ENCODE peak calls at places on chromosomes 1 and 21, in four cellular contexts. S, X, Z and U are unnamed samples.

GRCh38 chr1:100502052-100502792 is 35.7 kb upstream of the GPR88 start:
- DNase-seq in S (no peak), X (peak; percentile 32), Z (no peak), U (no peak)

GRCh38 chr1:70286453-70286852 is 65.3 kb downstream of the SRSF11 start:
- DNase-seq in S (no peak), X (no peak), Z (no peak), U (no peak)

GRCh38 chr21:31711745-31712144 is 20.2 kb downstream of the SCAF4 start:
- DNase-seq in S (no peak), X (no peak), Z (no peak), U (no peak)

GRCh38 chr1:22282281-22282970 is 139.5 kb upstream of the WNT4 start:
- DNase-seq in S (no peak), X (peak; percentile 50), Z (peak; percentile 17), U (peak; percentile 58)

GRCh38 chr1:212920895-212921294 is 29.4 kb upstream of the VASH2 start:
- DNase-seq in S (no peak), X (no peak), Z (no peak), U (no peak)

GRCh38 chr1:3651011-3651938 is 1.0 kb upstream of the TP73 start:
- DNase-seq in S (no peak), X (peak; percentile 7), Z (no peak), U (no peak)

GRCh38 chr1:155051342-155051776 is 243 bp downstream of the ADAM15 start:
- DNase-seq in S (no peak), X (no peak), Z (no peak), U (no peak)

GRCh38 chr1:10113501-10113900 is 80.7 kb downstream of the UBE4B start:
- DNase-seq in S (no peak), X (no peak), Z (no peak), U (no peak)

GRCh38 chr21:36511484-36512227 is 31.7 kb upstream of the CLDN14 start:
- DNase-seq in S (peak; percentile 75), X (peak; percentile 11), Z (no peak), U (no peak)

GRCh38 chr1:207069059-207069458 is 16.0 kb downstream of the PFKFB2 start:
- DNase-seq in S (no peak), X (no peak), Z (no peak), U (no peak)

GRCh38 chr1:90850181-90850924 is 133.3 kb upstream of the BARHL2 start:
- DNase-seq in S (no peak), X (peak; percentile 51), Z (no peak), U (no peak)

GRCh38 chr1:172146149-172146850 is 274.2 kb upstream of the C1orf105 start:
- DNase-seq in S (no peak), X (no peak), Z (no peak), U (no peak)

GRCh38 chr1:233982827-233983518 is 78.5 kb downstream of the SLC35F3 start:
- DNase-seq in S (no peak), X (no peak), Z (no peak), U (no peak)

GRCh38 chr21:46667735-46668380 is 32.4 kb downstream of the PRMT2 start:
- DNase-seq in S (peak; percentile 49), X (peak; percentile 58), Z (no peak), U (no peak)

GRCh38 chr1:155081472-155082300 is 3.0 kb downstream of the EFNA3 start:
- DNase-seq in S (no peak), X (no peak), Z (no peak), U (peak; percentile 72)

GRCh38 chr1:44786138-44786840 is 1.7 kb downstream of the BEST4 start:
- DNase-seq in S (no peak), X (peak; percentile 57), Z (peak; percentile 77), U (no peak)

GRCh38 chr21:43352568-43353281 is 74.2 kb downstream of the SIK1 start:
- DNase-seq in S (no peak), X (no peak), Z (no peak), U (no peak)

GRCh38 chr1:234987415-234988159 is 141.1 kb downstream of the TOMM20 start:
- DNase-seq in S (no peak), X (peak; percentile 96), Z (peak; percentile 79), U (no peak)

GRCh38 chr1:240004086-240004749 is 87.5 kb upstream of the FMN2 start:
- DNase-seq in S (peak; percentile 16), X (peak; percentile 3), Z (no peak), U (no peak)

GRCh38 chr21:24225432-24225831 is 1381.8 kb downstream of the MRPL39 start:
- DNase-seq in S (no peak), X (no peak), Z (no peak), U (no peak)

GRCh38 chr1:28078680-28079626 is 9.5 kb downstream of the EYA3 start:
- DNase-seq in S (no peak), X (peak; percentile 81), Z (no peak), U (no peak)

GRCh38 chr1:179953974-179954493 is 576 bp upstream of the CEP350 start:
- DNase-seq in S (peak; percentile 25), X (peak; percentile 72), Z (no peak), U (no peak)

GRCh38 chr21:44836666-44837471 is 19.0 kb upstream of the SUMO3 start:
- DNase-seq in S (no peak), X (peak; percentile 58), Z (no peak), U (no peak)
- TF ChIP-seq CTCF in S (no peak), X (no peak), Z (no peak), U (no peak)

GRCh38 chr1:36448530-36449051 is 1.7 kb downstream of the OSCP1 start:
- DNase-seq in S (no peak), X (no peak), Z (no peak), U (no peak)

GRCh38 chr1:36447450-36447849 is 2.8 kb downstream of the OSCP1 start:
- DNase-seq in S (no peak), X (no peak), Z (no peak), U (no peak)

GRCh38 chr1:36443297-36443696 is 7.0 kb downstream of the OSCP1 start:
- DNase-seq in S (no peak), X (no peak), Z (no peak), U (no peak)

GRCh38 chr1:36446780-36447179 is 3.5 kb downstream of the OSCP1 start:
- DNase-seq in S (no peak), X (no peak), Z (no peak), U (no peak)

DNA sequence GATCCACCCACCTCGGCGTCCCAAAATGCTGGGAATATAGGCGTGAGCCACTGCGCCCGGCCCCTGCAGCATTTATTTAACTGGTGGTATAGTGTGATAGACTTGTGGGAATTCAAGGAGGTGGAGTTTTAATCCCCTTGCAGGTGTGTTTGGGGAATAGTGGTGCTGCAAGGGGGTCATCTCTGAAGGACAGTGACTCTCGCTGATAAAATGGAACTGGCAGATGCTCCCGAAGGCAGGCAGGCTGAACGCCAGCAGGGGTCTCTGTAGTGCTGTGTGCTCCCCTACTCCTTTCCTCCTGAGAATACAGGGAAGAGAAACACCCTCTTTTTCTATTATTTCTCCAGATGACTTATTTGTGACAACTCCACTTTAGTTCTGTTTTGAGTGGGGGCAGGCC is 4.0 kb downstream of the OSCP1 start:
- DNase-seq in S (no peak), X (no peak), Z (no peak), U (no peak)
- TF ChIP-seq CTCF in S (peak; percentile 49), X (no peak), Z (no peak), U (peak; percentile 62)

GRCh38 chr1:185317034-185317885 is at the start of gene IVNS1ABP:
- DNase-seq in S (peak; percentile 70), X (peak; percentile 94), Z (peak; percentile 95), U (peak; percentile 92)
- TF ChIP-seq CTCF in S (no peak), X (peak; percentile 17), Z (no peak), U (no peak)

DNA sequence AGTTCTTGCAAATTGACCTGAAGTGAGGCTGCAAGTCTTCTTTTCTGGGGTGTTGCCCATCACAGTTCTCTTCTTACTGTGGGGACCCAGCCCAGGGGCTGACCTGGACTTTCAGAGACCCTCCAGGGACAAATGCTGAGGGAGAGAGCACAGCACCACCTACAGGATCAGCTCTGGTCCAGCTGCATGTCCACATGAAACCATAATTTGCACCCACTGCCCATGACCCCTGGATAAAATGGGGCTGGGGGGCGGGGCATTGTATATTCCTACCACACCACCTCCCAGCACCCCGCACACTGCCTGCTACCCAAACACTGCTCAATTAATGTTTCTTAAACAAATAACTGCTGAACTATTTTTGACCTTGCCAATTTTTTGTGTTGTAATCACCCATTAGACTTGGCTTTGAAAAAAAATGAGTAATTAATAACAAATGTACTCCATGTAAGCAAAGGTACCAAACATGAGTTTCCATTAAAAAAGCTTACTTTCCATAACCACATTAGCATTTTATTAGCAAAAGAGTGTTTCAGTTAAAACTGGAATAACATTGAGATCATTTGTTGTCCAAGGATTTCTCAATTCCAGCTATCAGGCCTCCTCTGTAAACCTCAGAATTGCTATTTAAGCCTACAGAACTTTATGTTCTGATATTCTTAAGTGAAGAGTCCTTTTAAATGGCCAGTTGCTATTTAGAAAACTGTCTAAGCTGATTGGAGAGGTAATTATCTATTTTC is 168.0 kb upstream of the RAB4A start:
- DNase-seq in S (no peak), X (peak; percentile 44), Z (no peak), U (peak; percentile 55)
- TF ChIP-seq CTCF in S (peak; percentile 38), X (peak; percentile 38), Z (no peak), U (peak; percentile 21)

GRCh38 chr1:52364235-52364839 is 1.7 kb downstream of the CC2D1B start:
- DNase-seq in S (no peak), X (no peak), Z (no peak), U (no peak)
- TF ChIP-seq CTCF in S (no peak), X (no peak), Z (no peak), U (no peak)

GRCh38 chr1:47209725-47210330 is 20.0 kb upstream of the PDZK1IP1 start:
- DNase-seq in S (no peak), X (no peak), Z (no peak), U (no peak)
- TF ChIP-seq CTCF in S (no peak), X (no peak), Z (no peak), U (no peak)

GRCh38 chr1:19153169-19153568 is 56.9 kb downstream of the UBR4 start:
- DNase-seq in S (no peak), X (no peak), Z (no peak), U (no peak)
- TF ChIP-seq CTCF in S (peak; percentile 6), X (no peak), Z (no peak), U (peak; percentile 26)

GRCh38 chr1:1307908-1308755 is at the start of the genes ACAP3 and PUSL1:
- DNase-seq in S (peak; percentile 60), X (peak; percentile 96), Z (peak; percentile 89), U (peak; percentile 92)
- TF ChIP-seq CTCF in S (no peak), X (no peak), Z (no peak), U (no peak)